ENCODE peak calls at places on chromosomes 12 and 14, in six cellular contexts. One of them, this sample, is unnamed.
A peak's percentile ranks its signal among the peaks of the same experiment; 100 is the strongest.

GRCh38 chr12:103241184-103241583 is 254.6 kb downstream of the C12orf42 start:
- DNase-seq in HEK293T: no peak
- DNase-seq in fibroblast of gingiva: no peak
- DNase-seq in psoas muscle: no peak
- DNase-seq in activated T-helper 1 cell treated with anti-CD3 and anti-CD28 coated beads, Interleukin-12 subunit alpha, Interleukin-12 subunit beta, Interleukin-2, Interleukin-4 antibody, amounts not matched to agents 30 ng/mL and 10 ng/mL and 1 ng/mL, durations not matched to agents 14 hours and 24 hours and 36 hours: no peak
- DNase-seq in RWPE1: no peak
- DNase-seq in this sample: no peak

GRCh38 chr12:89671469-89671868 is 37.2 kb downstream of the ATP2B1 start:
- DNase-seq in HEK293T: no peak
- DNase-seq in fibroblast of gingiva: peak; percentile 65
- DNase-seq in RWPE1: no peak
- DNase-seq in psoas muscle: no peak
- DNase-seq in activated T-helper 1 cell treated with anti-CD3 and anti-CD28 coated beads, Interleukin-12 subunit alpha, Interleukin-12 subunit beta, Interleukin-2, Interleukin-4 antibody, amounts not matched to agents 30 ng/mL and 10 ng/mL and 1 ng/mL, durations not matched to agents 14 hours and 24 hours and 36 hours: no peak
- DNase-seq in this sample: no peak

GRCh38 chr14:55600784-55601561 is 21.0 kb downstream of the KTN1 start:
- DNase-seq in activated T-helper 1 cell treated with anti-CD3 and anti-CD28 coated beads, Interleukin-12 subunit alpha, Interleukin-12 subunit beta, Interleukin-2, Interleukin-4 antibody, amounts not matched to agents 30 ng/mL and 10 ng/mL and 1 ng/mL, durations not matched to agents 14 hours and 24 hours and 36 hours: no peak
- DNase-seq in RWPE1: peak; percentile 52
- DNase-seq in HEK293T: no peak
- DNase-seq in psoas muscle: no peak
- DNase-seq in fibroblast of gingiva: peak; percentile 48
- DNase-seq in this sample: no peak

GRCh38 chr12:2826721-2827515 is 7.9 kb downstream of the NRIP2 start:
- DNase-seq in fibroblast of gingiva: no peak
- DNase-seq in RWPE1: no peak
- DNase-seq in activated T-helper 1 cell treated with anti-CD3 and anti-CD28 coated beads, Interleukin-12 subunit alpha, Interleukin-12 subunit beta, Interleukin-2, Interleukin-4 antibody, amounts not matched to agents 30 ng/mL and 10 ng/mL and 1 ng/mL, durations not matched to agents 14 hours and 24 hours and 36 hours: no peak
- DNase-seq in HEK293T: no peak
- DNase-seq in psoas muscle: no peak
- DNase-seq in this sample: no peak

GRCh38 chr12:6963016-6963731 is 7.3 kb downstream of the PHB2 start:
- DNase-seq in HEK293T: no peak
- DNase-seq in activated T-helper 1 cell treated with anti-CD3 and anti-CD28 coated beads, Interleukin-12 subunit alpha, Interleukin-12 subunit beta, Interleukin-2, Interleukin-4 antibody, amounts not matched to agents 30 ng/mL and 10 ng/mL and 1 ng/mL, durations not matched to agents 14 hours and 24 hours and 36 hours: no peak
- DNase-seq in fibroblast of gingiva: no peak
- DNase-seq in RWPE1: peak; percentile 88
- DNase-seq in psoas muscle: peak; percentile 23
- DNase-seq in this sample: no peak

GRCh38 chr12:12338528-12339168 is 11.4 kb downstream of the MANSC1 start:
- DNase-seq in fibroblast of gingiva: peak; percentile 31
- DNase-seq in psoas muscle: no peak
- DNase-seq in activated T-helper 1 cell treated with anti-CD3 and anti-CD28 coated beads, Interleukin-12 subunit alpha, Interleukin-12 subunit beta, Interleukin-2, Interleukin-4 antibody, amounts not matched to agents 30 ng/mL and 10 ng/mL and 1 ng/mL, durations not matched to agents 14 hours and 24 hours and 36 hours: no peak
- DNase-seq in HEK293T: no peak
- DNase-seq in RWPE1: no peak
- DNase-seq in this sample: no peak

GRCh38 chr14:55088356-55088755 is 36.9 kb downstream of the MAPK1IP1L start:
- DNase-seq in RWPE1: no peak
- DNase-seq in activated T-helper 1 cell treated with anti-CD3 and anti-CD28 coated beads, Interleukin-12 subunit alpha, Interleukin-12 subunit beta, Interleukin-2, Interleukin-4 antibody, amounts not matched to agents 30 ng/mL and 10 ng/mL and 1 ng/mL, durations not matched to agents 14 hours and 24 hours and 36 hours: no peak
- DNase-seq in fibroblast of gingiva: peak; percentile 42
- DNase-seq in HEK293T: no peak
- DNase-seq in psoas muscle: no peak
- DNase-seq in this sample: no peak

GRCh38 chr12:69097619-69098368 is 141.6 kb upstream of the CPSF6 start:
- DNase-seq in HEK293T: no peak
- DNase-seq in activated T-helper 1 cell treated with anti-CD3 and anti-CD28 coated beads, Interleukin-12 subunit alpha, Interleukin-12 subunit beta, Interleukin-2, Interleukin-4 antibody, amounts not matched to agents 30 ng/mL and 10 ng/mL and 1 ng/mL, durations not matched to agents 14 hours and 24 hours and 36 hours: no peak
- DNase-seq in psoas muscle: no peak
- DNase-seq in fibroblast of gingiva: peak; percentile 45
- DNase-seq in RWPE1: no peak
- DNase-seq in this sample: no peak

GRCh38 chr12:17971850-17972249 is 118.1 kb downstream of the RERGL start:
- DNase-seq in psoas muscle: no peak
- DNase-seq in HEK293T: no peak
- DNase-seq in RWPE1: no peak
- DNase-seq in fibroblast of gingiva: no peak
- DNase-seq in activated T-helper 1 cell treated with anti-CD3 and anti-CD28 coated beads, Interleukin-12 subunit alpha, Interleukin-12 subunit beta, Interleukin-2, Interleukin-4 antibody, amounts not matched to agents 30 ng/mL and 10 ng/mL and 1 ng/mL, durations not matched to agents 14 hours and 24 hours and 36 hours: no peak
- DNase-seq in this sample: no peak

GRCh38 chr12:106227641-106228319 is 20.0 kb downstream of the CKAP4 start:
- DNase-seq in RWPE1: peak; percentile 73
- DNase-seq in activated T-helper 1 cell treated with anti-CD3 and anti-CD28 coated beads, Interleukin-12 subunit alpha, Interleukin-12 subunit beta, Interleukin-2, Interleukin-4 antibody, amounts not matched to agents 30 ng/mL and 10 ng/mL and 1 ng/mL, durations not matched to agents 14 hours and 24 hours and 36 hours: peak; percentile 51
- DNase-seq in fibroblast of gingiva: peak; percentile 51
- DNase-seq in psoas muscle: no peak
- DNase-seq in HEK293T: no peak
- DNase-seq in this sample: peak; percentile 79

GRCh38 chr12:27549801-27550652 is 26.0 kb downstream of the PPFIBP1 start:
- DNase-seq in activated T-helper 1 cell treated with anti-CD3 and anti-CD28 coated beads, Interleukin-12 subunit alpha, Interleukin-12 subunit beta, Interleukin-2, Interleukin-4 antibody, amounts not matched to agents 30 ng/mL and 10 ng/mL and 1 ng/mL, durations not matched to agents 14 hours and 24 hours and 36 hours: no peak
- DNase-seq in RWPE1: peak; percentile 72
- DNase-seq in psoas muscle: peak; percentile 81
- DNase-seq in fibroblast of gingiva: peak; percentile 94
- DNase-seq in HEK293T: peak; percentile 53
- DNase-seq in this sample: peak; percentile 79

GRCh38 chr12:123050331-123050809 is 69.9 kb downstream of the ARL6IP4 start:
- DNase-seq in psoas muscle: no peak
- DNase-seq in RWPE1: peak; percentile 30
- DNase-seq in fibroblast of gingiva: peak; percentile 17
- DNase-seq in HEK293T: no peak
- DNase-seq in activated T-helper 1 cell treated with anti-CD3 and anti-CD28 coated beads, Interleukin-12 subunit alpha, Interleukin-12 subunit beta, Interleukin-2, Interleukin-4 antibody, amounts not matched to agents 30 ng/mL and 10 ng/mL and 1 ng/mL, durations not matched to agents 14 hours and 24 hours and 36 hours: no peak
- DNase-seq in this sample: no peak

GRCh38 chr14:61148742-61149350 is 132.3 kb downstream of the TMEM30B start:
- DNase-seq in fibroblast of gingiva: no peak
- DNase-seq in psoas muscle: no peak
- DNase-seq in HEK293T: no peak
- DNase-seq in activated T-helper 1 cell treated with anti-CD3 and anti-CD28 coated beads, Interleukin-12 subunit alpha, Interleukin-12 subunit beta, Interleukin-2, Interleukin-4 antibody, amounts not matched to agents 30 ng/mL and 10 ng/mL and 1 ng/mL, durations not matched to agents 14 hours and 24 hours and 36 hours: no peak
- DNase-seq in RWPE1: no peak
- DNase-seq in this sample: no peak

GRCh38 chr12:94183702-94184379 is 35.5 kb downstream of the PLXNC1 start:
- DNase-seq in psoas muscle: no peak
- DNase-seq in HEK293T: no peak
- DNase-seq in activated T-helper 1 cell treated with anti-CD3 and anti-CD28 coated beads, Interleukin-12 subunit alpha, Interleukin-12 subunit beta, Interleukin-2, Interleukin-4 antibody, amounts not matched to agents 30 ng/mL and 10 ng/mL and 1 ng/mL, durations not matched to agents 14 hours and 24 hours and 36 hours: no peak
- DNase-seq in RWPE1: no peak
- DNase-seq in fibroblast of gingiva: no peak
- DNase-seq in this sample: peak; percentile 73

GRCh38 chr14:67186789-67187188 is 2.5 kb upstream of the GARIN2 start:
- DNase-seq in RWPE1: no peak
- DNase-seq in psoas muscle: no peak
- DNase-seq in HEK293T: no peak
- DNase-seq in fibroblast of gingiva: no peak
- DNase-seq in activated T-helper 1 cell treated with anti-CD3 and anti-CD28 coated beads, Interleukin-12 subunit alpha, Interleukin-12 subunit beta, Interleukin-2, Interleukin-4 antibody, amounts not matched to agents 30 ng/mL and 10 ng/mL and 1 ng/mL, durations not matched to agents 14 hours and 24 hours and 36 hours: no peak
- DNase-seq in this sample: no peak

GRCh38 chr14:32998433-32998832 is 59.8 kb downstream of the NPAS3 start:
- DNase-seq in HEK293T: no peak
- DNase-seq in activated T-helper 1 cell treated with anti-CD3 and anti-CD28 coated beads, Interleukin-12 subunit alpha, Interleukin-12 subunit beta, Interleukin-2, Interleukin-4 antibody, amounts not matched to agents 30 ng/mL and 10 ng/mL and 1 ng/mL, durations not matched to agents 14 hours and 24 hours and 36 hours: no peak
- DNase-seq in fibroblast of gingiva: peak; percentile 17
- DNase-seq in RWPE1: peak; percentile 6
- DNase-seq in psoas muscle: no peak
- DNase-seq in this sample: no peak

GRCh38 chr12:45477526-45477925 is 252.0 kb upstream of the ARID2 start:
- DNase-seq in RWPE1: no peak
- DNase-seq in fibroblast of gingiva: peak; percentile 84
- DNase-seq in activated T-helper 1 cell treated with anti-CD3 and anti-CD28 coated beads, Interleukin-12 subunit alpha, Interleukin-12 subunit beta, Interleukin-2, Interleukin-4 antibody, amounts not matched to agents 30 ng/mL and 10 ng/mL and 1 ng/mL, durations not matched to agents 14 hours and 24 hours and 36 hours: no peak
- DNase-seq in HEK293T: no peak
- DNase-seq in psoas muscle: no peak
- DNase-seq in this sample: no peak

GRCh38 chr12:31117203-31118011 is 43.7 kb downstream of the DDX11 start:
- DNase-seq in psoas muscle: peak; percentile 55
- DNase-seq in fibroblast of gingiva: no peak
- DNase-seq in HEK293T: peak; percentile 60
- DNase-seq in activated T-helper 1 cell treated with anti-CD3 and anti-CD28 coated beads, Interleukin-12 subunit alpha, Interleukin-12 subunit beta, Interleukin-2, Interleukin-4 antibody, amounts not matched to agents 30 ng/mL and 10 ng/mL and 1 ng/mL, durations not matched to agents 14 hours and 24 hours and 36 hours: peak; percentile 23
- DNase-seq in RWPE1: peak; percentile 68
- DNase-seq in this sample: peak; percentile 90

GRCh38 chr14:36950812-36951211 is 221.6 kb downstream of the SLC25A21 start:
- DNase-seq in RWPE1: no peak
- DNase-seq in activated T-helper 1 cell treated with anti-CD3 and anti-CD28 coated beads, Interleukin-12 subunit alpha, Interleukin-12 subunit beta, Interleukin-2, Interleukin-4 antibody, amounts not matched to agents 30 ng/mL and 10 ng/mL and 1 ng/mL, durations not matched to agents 14 hours and 24 hours and 36 hours: no peak
- DNase-seq in psoas muscle: no peak
- DNase-seq in HEK293T: no peak
- DNase-seq in fibroblast of gingiva: no peak
- DNase-seq in this sample: no peak

GRCh38 chr12:100826323-100826722 is 31.7 kb downstream of the ANO4 start:
- DNase-seq in activated T-helper 1 cell treated with anti-CD3 and anti-CD28 coated beads, Interleukin-12 subunit alpha, Interleukin-12 subunit beta, Interleukin-2, Interleukin-4 antibody, amounts not matched to agents 30 ng/mL and 10 ng/mL and 1 ng/mL, durations not matched to agents 14 hours and 24 hours and 36 hours: no peak
- DNase-seq in HEK293T: peak; percentile 16
- DNase-seq in RWPE1: peak; percentile 16
- DNase-seq in fibroblast of gingiva: peak; percentile 2
- DNase-seq in psoas muscle: peak; percentile 14
- DNase-seq in this sample: peak; percentile 4

GRCh38 chr14:32349322-32349721 is 20.2 kb downstream of the AKAP6 start:
- DNase-seq in activated T-helper 1 cell treated with anti-CD3 and anti-CD28 coated beads, Interleukin-12 subunit alpha, Interleukin-12 subunit beta, Interleukin-2, Interleukin-4 antibody, amounts not matched to agents 30 ng/mL and 10 ng/mL and 1 ng/mL, durations not matched to agents 14 hours and 24 hours and 36 hours: no peak
- DNase-seq in HEK293T: no peak
- DNase-seq in fibroblast of gingiva: no peak
- DNase-seq in RWPE1: no peak
- DNase-seq in psoas muscle: no peak
- DNase-seq in this sample: no peak

GRCh38 chr14:65095633-65096205 is 6.6 kb downstream of the MAX start:
- DNase-seq in RWPE1: no peak
- DNase-seq in fibroblast of gingiva: peak; percentile 85
- DNase-seq in activated T-helper 1 cell treated with anti-CD3 and anti-CD28 coated beads, Interleukin-12 subunit alpha, Interleukin-12 subunit beta, Interleukin-2, Interleukin-4 antibody, amounts not matched to agents 30 ng/mL and 10 ng/mL and 1 ng/mL, durations not matched to agents 14 hours and 24 hours and 36 hours: no peak
- DNase-seq in psoas muscle: peak; percentile 55
- DNase-seq in HEK293T: no peak
- DNase-seq in this sample: no peak

GRCh38 chr12:69927145-69927544 is 102.1 kb downstream of the MYRFL start:
- DNase-seq in HEK293T: no peak
- DNase-seq in fibroblast of gingiva: no peak
- DNase-seq in RWPE1: no peak
- DNase-seq in psoas muscle: no peak
- DNase-seq in activated T-helper 1 cell treated with anti-CD3 and anti-CD28 coated beads, Interleukin-12 subunit alpha, Interleukin-12 subunit beta, Interleukin-2, Interleukin-4 antibody, amounts not matched to agents 30 ng/mL and 10 ng/mL and 1 ng/mL, durations not matched to agents 14 hours and 24 hours and 36 hours: no peak
- DNase-seq in this sample: no peak

GRCh38 chr12:48765753-48766162 is 23.1 kb downstream of the ADCY6 start:
- DNase-seq in fibroblast of gingiva: no peak
- DNase-seq in psoas muscle: no peak
- DNase-seq in HEK293T: no peak
- DNase-seq in activated T-helper 1 cell treated with anti-CD3 and anti-CD28 coated beads, Interleukin-12 subunit alpha, Interleukin-12 subunit beta, Interleukin-2, Interleukin-4 antibody, amounts not matched to agents 30 ng/mL and 10 ng/mL and 1 ng/mL, durations not matched to agents 14 hours and 24 hours and 36 hours: peak; percentile 10
- DNase-seq in RWPE1: no peak
- DNase-seq in this sample: no peak